ENCODE peak calls at places on chromosomes 2 and 18, in six cellular contexts. Y is H9; G is K562; J is CD8-positive, alpha-beta T cell; W is Calu3; K is lower leg skin. P is an unnamed sample.

GRCh38 chr2:98658816-98659486 is 50.6 kb downstream of the UNC50 start:
- DNase-seq in Y (no peak), G (no peak), J (no peak), W (no peak), K (no peak), P (no peak)

GRCh38 chr2:196314780-196315179 is 143.4 kb upstream of the STK17B start:
- DNase-seq in Y (no peak), G (no peak), J (no peak), W (no peak), K (no peak), P (no peak)

GRCh38 chr2:88545118-88545517 is 82.1 kb downstream of the EIF2AK3 start:
- DNase-seq in Y (peak; percentile 73), G (peak; percentile 81), J (no peak), W (peak; percentile 40), K (no peak), P (no peak)

GRCh38 chr2:148653437-148653836 is 8.9 kb downstream of the EPC2 start:
- DNase-seq in Y (no peak), G (no peak), J (no peak), W (no peak), K (no peak), P (no peak)

GRCh38 chr2:9483107-9483506 is 8.8 kb downstream of the IAH1 start:
- DNase-seq in Y (no peak), G (no peak), J (no peak), W (no peak), K (no peak), P (no peak)

GRCh38 chr18:13566941-13567762 is 159.2 kb downstream of the FAM210A start:
- DNase-seq in Y (no peak), G (no peak), J (no peak), W (no peak), K (no peak), P (no peak)

GRCh38 chr2:219215871-219216536 is 2.8 kb downstream of the ABCB6 start:
- DNase-seq in Y (peak; percentile 57), G (no peak), J (no peak), W (no peak), K (no peak), P (no peak)

GRCh38 chr2:19702267-19702666 is 199.5 kb downstream of the TTC32 start:
- DNase-seq in Y (no peak), G (no peak), J (no peak), W (no peak), K (no peak), P (no peak)

GRCh38 chr2:49693961-49694360 is 539.6 kb upstream of the FSHR start:
- DNase-seq in Y (no peak), G (no peak), J (no peak), W (no peak), K (no peak), P (no peak)

GRCh38 chr18:37486848-37487247 is 78.8 kb downstream of the CELF4 start:
- DNase-seq in Y (no peak), G (no peak), J (no peak), W (no peak), K (no peak), P (no peak)

GRCh38 chr2:232436381-232437129 is 19.4 kb upstream of the ALPI start:
- DNase-seq in Y (peak; percentile 47), G (no peak), J (no peak), W (no peak), K (no peak), P (no peak)

GRCh38 chr18:33210575-33211189 is 229.8 kb downstream of the CCDC178 start:
- DNase-seq in Y (peak; percentile 31), G (no peak), J (no peak), W (peak; percentile 13), K (no peak), P (no peak)

GRCh38 chr2:195150819-195151218 is 506.2 kb upstream of the SLC39A10 start:
- DNase-seq in Y (no peak), G (no peak), J (no peak), W (no peak), K (no peak), P (no peak)

GRCh38 chr2:106886916-106887758 is 1.2 kb upstream of the ST6GAL2 start:
- DNase-seq in Y (peak; percentile 78), G (no peak), J (no peak), W (no peak), K (no peak), P (no peak)

GRCh38 chr2:54559593-54560145 is 103.5 kb downstream of the SPTBN1 start:
- DNase-seq in Y (no peak), G (no peak), J (no peak), W (no peak), K (peak; percentile 70), P (no peak)

GRCh38 chr2:21754164-21754788 is 630.5 kb downstream of the TDRD15 start:
- DNase-seq in Y (peak; percentile 29), G (no peak), J (no peak), W (peak; percentile 5), K (no peak), P (no peak)
- TF ChIP-seq CTCF in Y (peak; percentile 78), G (no peak), J (no peak), W (no peak), K (no peak), P (no peak)

GRCh38 chr2:122203523-122203922 is 448.1 kb downstream of the TSN start:
- DNase-seq in Y (no peak), G (no peak), J (no peak), W (no peak), K (no peak), P (no peak)
- TF ChIP-seq CTCF in Y (no peak), G (no peak), J (no peak), W (no peak), K (no peak), P (no peak)

GRCh38 chr18:48312066-48312465 is 97.1 kb downstream of the ZBTB7C start:
- DNase-seq in Y (no peak), G (no peak), J (no peak), W (no peak), K (no peak), P (no peak)

GRCh38 chr18:48316177-48316576 is 93.0 kb downstream of the ZBTB7C start:
- DNase-seq in Y (no peak), G (no peak), J (no peak), W (no peak), K (no peak), P (no peak)

GRCh38 chr18:48313803-48314202 is 95.4 kb downstream of the ZBTB7C start:
- DNase-seq in Y (no peak), G (no peak), J (no peak), W (no peak), K (no peak), P (no peak)

GRCh38 chr18:48317781-48318381 is 91.3 kb downstream of the ZBTB7C start:
- DNase-seq in Y (no peak), G (no peak), J (no peak), W (no peak), K (no peak), P (no peak)

DNA sequence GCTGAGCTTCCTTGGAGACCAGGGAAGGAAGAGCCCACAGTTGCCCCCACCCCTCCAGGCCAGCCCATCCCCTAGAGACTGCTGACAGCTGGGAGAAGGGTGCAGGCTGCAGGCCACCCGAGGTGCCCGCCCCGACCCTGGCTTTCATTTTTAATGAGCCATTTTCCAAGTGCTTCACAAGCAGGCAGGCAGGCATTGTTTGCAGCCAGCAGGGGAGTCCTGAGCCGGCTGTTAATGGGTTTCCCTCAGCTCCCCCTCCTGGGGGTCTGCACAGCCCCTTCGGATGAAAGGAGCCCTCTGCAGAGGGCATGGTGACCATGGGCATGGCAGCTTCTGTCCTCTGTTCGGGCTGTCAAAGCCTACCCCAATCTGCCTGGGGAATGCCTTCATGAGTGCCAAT is 94.5 kb downstream of the ZBTB7C start:
- DNase-seq in Y (peak; percentile 46), G (no peak), J (no peak), W (no peak), K (no peak), P (no peak)
- TF ChIP-seq CTCF in Y (peak; percentile 33), G (no peak), J (no peak), W (no peak), K (no peak), P (no peak)

GRCh38 chr2:240179186-240179815 is 38.8 kb upstream of the OTOS start:
- DNase-seq in Y (no peak), G (no peak), J (no peak), W (no peak), K (no peak), P (no peak)
- TF ChIP-seq CTCF in Y (no peak), G (no peak), J (no peak), W (no peak), K (no peak), P (no peak)

DNA sequence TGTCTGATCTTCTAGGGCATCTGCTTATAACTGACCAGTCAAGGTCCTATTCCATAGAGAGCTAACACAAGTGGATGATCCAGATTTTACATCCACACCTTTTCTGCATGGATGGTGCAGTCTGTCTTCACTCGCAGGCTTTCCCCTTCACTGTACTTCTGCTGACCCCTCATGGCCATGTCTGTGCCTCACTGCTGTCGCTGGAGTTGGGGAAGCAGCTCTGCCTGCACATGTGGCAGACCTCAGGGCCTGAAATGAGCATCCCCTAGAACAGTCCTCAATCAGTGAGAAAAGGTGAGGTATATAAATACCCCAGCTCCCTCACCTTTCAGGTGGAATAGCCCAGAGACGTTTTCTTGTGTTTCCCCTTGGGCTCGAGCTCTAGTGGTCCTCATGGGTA is 233.8 kb downstream of the ANKRD36B start:
- DNase-seq in Y (peak; percentile 51), G (no peak), J (no peak), W (no peak), K (no peak), P (no peak)
- TF ChIP-seq CTCF in Y (peak; percentile 54), G (no peak), J (no peak), W (no peak), K (no peak), P (no peak)

GRCh38 chr2:11738589-11739436 is 7.6 kb upstream of the LPIN1 start:
- DNase-seq in Y (peak; percentile 76), G (no peak), J (no peak), W (peak; percentile 78), K (peak; percentile 83), P (peak; percentile 74)
- TF ChIP-seq CTCF in Y (peak; percentile 67), G (peak; percentile 78), J (no peak), W (peak; percentile 60), K (no peak), P (no peak)

GRCh38 chr2:30115981-30116285 is 30.9 kb upstream of the YPEL5 start:
- DNase-seq in Y (no peak), G (no peak), J (no peak), W (no peak), K (no peak), P (no peak)
- TF ChIP-seq CTCF in Y (no peak), G (no peak), J (peak; percentile 20), W (no peak), K (no peak), P (no peak)

GRCh38 chr2:144519934-144520717 is at the start of gene ZEB2:
- DNase-seq in Y (peak; percentile 45), G (peak; percentile 56), J (no peak), W (peak; percentile 8), K (peak; percentile 82), P (no peak)
- TF ChIP-seq CTCF in Y (peak; percentile 40), G (peak; percentile 61), J (peak; percentile 53), W (no peak), K (no peak), P (no peak)